ENCODE peak calls at places on chromosome 11, in five cellular contexts. One of them, this sample, is unnamed.

GRCh38 chr11:130511765-130512164 is 63.3 kb downstream of the ADAMTS15 start:
- DNase-seq in HCT116: no peak
- DNase-seq in neural progenitor cell: no peak
- DNase-seq in PC-3: peak; percentile 98
- DNase-seq in GM23338: no peak
- DNase-seq in this sample: no peak

GRCh38 chr11:118699508-118700220 is 20.2 kb upstream of the TREH start:
- DNase-seq in GM23338: no peak
- DNase-seq in HCT116: no peak
- DNase-seq in neural progenitor cell: no peak
- DNase-seq in PC-3: no peak
- DNase-seq in this sample: no peak

GRCh38 chr11:58958500-58958899 is 19.2 kb downstream of the GLYATL1 start:
- DNase-seq in GM23338: peak; percentile 73
- DNase-seq in HCT116: peak; percentile 12
- DNase-seq in PC-3: peak; percentile 44
- DNase-seq in neural progenitor cell: peak; percentile 49
- DNase-seq in this sample: peak; percentile 24

GRCh38 chr11:115159122-115159665 is 345.0 kb downstream of the CADM1 start:
- DNase-seq in neural progenitor cell: no peak
- DNase-seq in PC-3: no peak
- DNase-seq in GM23338: no peak
- DNase-seq in HCT116: no peak
- DNase-seq in this sample: no peak

GRCh38 chr11:1254733-1255132 is 31.9 kb downstream of the MUC5B start:
- DNase-seq in GM23338: no peak
- DNase-seq in HCT116: no peak
- DNase-seq in PC-3: no peak
- DNase-seq in neural progenitor cell: no peak
- DNase-seq in this sample: no peak

GRCh38 chr11:48109046-48109666 is 107.5 kb upstream of the OR4B1 start:
- DNase-seq in PC-3: peak; percentile 69
- DNase-seq in HCT116: peak; percentile 37
- DNase-seq in GM23338: no peak
- DNase-seq in neural progenitor cell: peak; percentile 26
- DNase-seq in this sample: no peak

GRCh38 chr11:19642759-19643158 is 69.9 kb upstream of the NAV2 start:
- DNase-seq in neural progenitor cell: no peak
- DNase-seq in GM23338: no peak
- DNase-seq in PC-3: no peak
- DNase-seq in HCT116: no peak
- DNase-seq in this sample: no peak

GRCh38 chr11:44899959-44900358 is 50.7 kb downstream of the TP53I11 start:
- DNase-seq in GM23338: peak; percentile 83
- DNase-seq in PC-3: peak; percentile 39
- DNase-seq in neural progenitor cell: peak; percentile 34
- DNase-seq in HCT116: peak; percentile 48
- DNase-seq in this sample: peak; percentile 63

GRCh38 chr11:27497284-27497866 is 9.2 kb downstream of the LIN7C start:
- DNase-seq in GM23338: peak; percentile 17
- DNase-seq in neural progenitor cell: no peak
- DNase-seq in PC-3: peak; percentile 62
- DNase-seq in HCT116: no peak
- DNase-seq in this sample: peak; percentile 21

GRCh38 chr11:117906710-117907109 is 22.5 kb downstream of the TMPRSS13 start:
- DNase-seq in neural progenitor cell: no peak
- DNase-seq in HCT116: no peak
- DNase-seq in GM23338: no peak
- DNase-seq in PC-3: no peak
- DNase-seq in this sample: no peak

GRCh38 chr11:65224939-65225283 is 36.9 kb upstream of the POLA2 start:
- DNase-seq in HCT116: peak; percentile 36
- DNase-seq in GM23338: peak; percentile 50
- DNase-seq in neural progenitor cell: peak; percentile 43
- DNase-seq in PC-3: peak; percentile 78
- DNase-seq in this sample: no peak

GRCh38 chr11:67695606-67696005 is 21.2 kb upstream of the ALDH3B2 start:
- DNase-seq in neural progenitor cell: no peak
- DNase-seq in PC-3: no peak
- DNase-seq in GM23338: no peak
- DNase-seq in HCT116: no peak
- DNase-seq in this sample: no peak

GRCh38 chr11:2666828-2667570 is 32.8 kb downstream of the KCNQ1OT1 start:
- DNase-seq in GM23338: no peak
- DNase-seq in PC-3: no peak
- DNase-seq in neural progenitor cell: no peak
- DNase-seq in HCT116: no peak
- DNase-seq in this sample: no peak

GRCh38 chr11:85955531-85955930 is 100.3 kb downstream of the CCDC83 start:
- DNase-seq in GM23338: no peak
- DNase-seq in neural progenitor cell: no peak
- DNase-seq in PC-3: no peak
- DNase-seq in HCT116: no peak
- DNase-seq in this sample: no peak

GRCh38 chr11:134412508-134413333 is 679 bp upstream of the B3GAT1 start:
- DNase-seq in neural progenitor cell: peak; percentile 85
- DNase-seq in GM23338: peak; percentile 81
- DNase-seq in HCT116: no peak
- DNase-seq in PC-3: no peak
- DNase-seq in this sample: peak; percentile 89

GRCh38 chr11:61967924-61968757 is 707 bp upstream of the FTH1 start:
- DNase-seq in neural progenitor cell: peak; percentile 48
- DNase-seq in HCT116: no peak
- DNase-seq in GM23338: peak; percentile 52
- DNase-seq in PC-3: peak; percentile 38
- DNase-seq in this sample: peak; percentile 61

GRCh38 chr11:17263803-17264202 is 12.7 kb upstream of the NUCB2 start:
- DNase-seq in HCT116: no peak
- DNase-seq in neural progenitor cell: no peak
- DNase-seq in PC-3: peak; percentile 71
- DNase-seq in GM23338: no peak
- DNase-seq in this sample: no peak

GRCh38 chr11:959027-959426 is 33.4 kb downstream of the AP2A2 start:
- DNase-seq in GM23338: peak; percentile 47
- DNase-seq in neural progenitor cell: no peak
- DNase-seq in PC-3: no peak
- DNase-seq in HCT116: no peak
- DNase-seq in this sample: no peak

GRCh38 chr11:126310229-126310991 is 6.5 kb downstream of the DCPS start:
- DNase-seq in HCT116: peak; percentile 42
- DNase-seq in PC-3: peak; percentile 87
- DNase-seq in GM23338: peak; percentile 83
- DNase-seq in neural progenitor cell: peak; percentile 88
- DNase-seq in this sample: peak; percentile 81

GRCh38 chr11:69427337-69427736 is 54.1 kb upstream of the LINC01488 start:
- DNase-seq in HCT116: no peak
- DNase-seq in GM23338: no peak
- DNase-seq in neural progenitor cell: peak; percentile 56
- DNase-seq in PC-3: no peak
- DNase-seq in this sample: no peak

GRCh38 chr11:65436412-65437032 is 13.9 kb downstream of the NEAT1 start:
- DNase-seq in PC-3: peak; percentile 12
- DNase-seq in neural progenitor cell: no peak
- DNase-seq in HCT116: no peak
- DNase-seq in GM23338: no peak
- DNase-seq in this sample: no peak

GRCh38 chr11:78740175-78741161 is 165.8 kb upstream of the NARS2 start:
- DNase-seq in HCT116: no peak
- DNase-seq in PC-3: no peak
- DNase-seq in GM23338: no peak
- DNase-seq in neural progenitor cell: no peak
- DNase-seq in this sample: peak; percentile 81

GRCh38 chr11:133533205-133533604 is 904 bp upstream of the OPCML start:
- DNase-seq in GM23338: no peak
- DNase-seq in PC-3: no peak
- DNase-seq in HCT116: no peak
- DNase-seq in neural progenitor cell: no peak
- DNase-seq in this sample: no peak

GRCh38 chr11:117816151-117816741 is 8.3 kb downstream of the FXYD2 start:
- DNase-seq in PC-3: peak; percentile 69
- DNase-seq in neural progenitor cell: peak; percentile 88
- DNase-seq in GM23338: peak; percentile 32
- DNase-seq in HCT116: no peak
- DNase-seq in this sample: peak; percentile 71

GRCh38 chr11:132228756-132229325 is 858.4 kb downstream of the NTM start:
- DNase-seq in HCT116: no peak
- DNase-seq in PC-3: no peak
- DNase-seq in GM23338: no peak
- DNase-seq in neural progenitor cell: no peak
- DNase-seq in this sample: no peak

GRCh38 chr11:95092549-95093324 is 3.1 kb downstream of the ENDOD1 start:
- DNase-seq in GM23338: peak; percentile 57
- DNase-seq in PC-3: peak; percentile 92
- DNase-seq in neural progenitor cell: peak; percentile 29
- DNase-seq in HCT116: no peak
- DNase-seq in this sample: peak; percentile 34

GRCh38 chr11:12046636-12047236 is 38.3 kb upstream of the DKK3 start:
- DNase-seq in neural progenitor cell: no peak
- DNase-seq in GM23338: no peak
- DNase-seq in PC-3: no peak
- DNase-seq in HCT116: no peak
- DNase-seq in this sample: no peak

GRCh38 chr11:8100151-8100550 is 19.1 kb downstream of the TUB start:
- DNase-seq in HCT116: no peak
- DNase-seq in neural progenitor cell: no peak
- DNase-seq in PC-3: no peak
- DNase-seq in GM23338: no peak
- DNase-seq in this sample: no peak

GRCh38 chr11:8098361-8098760 is 17.4 kb downstream of the TUB start:
- DNase-seq in GM23338: no peak
- DNase-seq in HCT116: no peak
- DNase-seq in PC-3: peak; percentile 19
- DNase-seq in neural progenitor cell: no peak
- DNase-seq in this sample: no peak

GRCh38 chr11:8097926-8098325 is 16.9 kb downstream of the TUB start:
- DNase-seq in PC-3: no peak
- DNase-seq in neural progenitor cell: no peak
- DNase-seq in HCT116: no peak
- DNase-seq in GM23338: no peak
- DNase-seq in this sample: no peak

GRCh38 chr11:8099291-8099899 is 18.4 kb downstream of the TUB start:
- DNase-seq in GM23338: peak; percentile 82
- DNase-seq in PC-3: peak; percentile 83
- DNase-seq in HCT116: peak; percentile 68
- DNase-seq in neural progenitor cell: peak; percentile 75
- DNase-seq in this sample: peak; percentile 69

DNA sequence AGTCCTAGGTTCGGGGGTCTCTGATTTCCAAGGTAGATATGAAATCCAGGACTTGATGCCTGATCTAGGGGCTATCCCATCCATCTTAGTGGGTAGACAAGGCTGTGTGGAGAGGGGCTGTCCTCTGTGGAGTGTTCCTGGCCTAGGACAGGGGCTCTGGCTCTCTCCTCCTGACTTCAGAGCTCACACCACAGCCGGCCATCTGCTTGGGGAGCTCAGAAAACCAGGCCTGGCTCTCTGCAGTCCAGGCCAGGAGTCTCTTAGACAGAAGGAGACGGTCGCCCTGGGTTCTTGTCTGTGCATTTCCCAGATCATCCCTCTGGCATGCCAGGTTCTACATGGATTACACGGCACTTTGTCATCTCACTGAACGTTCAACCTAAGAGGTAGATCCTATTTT is 17.9 kb downstream of the TUB start:
- DNase-seq in HCT116: no peak
- DNase-seq in neural progenitor cell: no peak
- DNase-seq in PC-3: no peak
- DNase-seq in GM23338: no peak
- DNase-seq in this sample: no peak
- TF ChIP-seq EZH2phosphoT487 in HCT116: no peak
- TF ChIP-seq EZH2phosphoT487 in neural progenitor cell: no peak
- TF ChIP-seq EZH2phosphoT487 in PC-3: no peak
- TF ChIP-seq EZH2phosphoT487 in GM23338: no peak
- TF ChIP-seq EZH2phosphoT487 in this sample: no peak

GRCh38 chr11:121841487-121842167 is 274.4 kb downstream of the BLID start:
- DNase-seq in GM23338: peak; percentile 39
- DNase-seq in neural progenitor cell: peak; percentile 68
- DNase-seq in PC-3: peak; percentile 47
- DNase-seq in HCT116: no peak
- DNase-seq in this sample: no peak
- TF ChIP-seq EZH2phosphoT487 in GM23338: no peak
- TF ChIP-seq EZH2phosphoT487 in neural progenitor cell: no peak
- TF ChIP-seq EZH2phosphoT487 in PC-3: no peak
- TF ChIP-seq EZH2phosphoT487 in HCT116: no peak
- TF ChIP-seq EZH2phosphoT487 in this sample: no peak

GRCh38 chr11:57650739-57651090 is 1.0 kb upstream of the YPEL4 start:
- DNase-seq in GM23338: no peak
- DNase-seq in PC-3: no peak
- DNase-seq in HCT116: no peak
- DNase-seq in neural progenitor cell: no peak
- DNase-seq in this sample: no peak

GRCh38 chr11:57647960-57648776 is 1.5 kb downstream of the YPEL4 start:
- DNase-seq in HCT116: no peak
- DNase-seq in GM23338: peak; percentile 35
- DNase-seq in neural progenitor cell: no peak
- DNase-seq in PC-3: no peak
- DNase-seq in this sample: peak; percentile 47

GRCh38 chr11:57648791-57649735 is 649 bp downstream of the YPEL4 start:
- DNase-seq in neural progenitor cell: peak; percentile 73
- DNase-seq in HCT116: no peak
- DNase-seq in PC-3: no peak
- DNase-seq in GM23338: peak; percentile 76
- DNase-seq in this sample: peak; percentile 57

GRCh38 chr11:57651408-57651807 is 1.7 kb upstream of the YPEL4 start:
- DNase-seq in HCT116: no peak
- DNase-seq in GM23338: no peak
- DNase-seq in neural progenitor cell: no peak
- DNase-seq in PC-3: no peak
- DNase-seq in this sample: no peak

GRCh38 chr11:57649826-57650738 is at the start of gene YPEL4:
- DNase-seq in neural progenitor cell: peak; percentile 69
- DNase-seq in GM23338: peak; percentile 69
- DNase-seq in HCT116: no peak
- DNase-seq in PC-3: peak; percentile 74
- DNase-seq in this sample: peak; percentile 88
- TF ChIP-seq EZH2phosphoT487 in neural progenitor cell: no peak
- TF ChIP-seq EZH2phosphoT487 in GM23338: no peak
- TF ChIP-seq EZH2phosphoT487 in HCT116: no peak
- TF ChIP-seq EZH2phosphoT487 in PC-3: no peak
- TF ChIP-seq EZH2phosphoT487 in this sample: no peak

DNA sequence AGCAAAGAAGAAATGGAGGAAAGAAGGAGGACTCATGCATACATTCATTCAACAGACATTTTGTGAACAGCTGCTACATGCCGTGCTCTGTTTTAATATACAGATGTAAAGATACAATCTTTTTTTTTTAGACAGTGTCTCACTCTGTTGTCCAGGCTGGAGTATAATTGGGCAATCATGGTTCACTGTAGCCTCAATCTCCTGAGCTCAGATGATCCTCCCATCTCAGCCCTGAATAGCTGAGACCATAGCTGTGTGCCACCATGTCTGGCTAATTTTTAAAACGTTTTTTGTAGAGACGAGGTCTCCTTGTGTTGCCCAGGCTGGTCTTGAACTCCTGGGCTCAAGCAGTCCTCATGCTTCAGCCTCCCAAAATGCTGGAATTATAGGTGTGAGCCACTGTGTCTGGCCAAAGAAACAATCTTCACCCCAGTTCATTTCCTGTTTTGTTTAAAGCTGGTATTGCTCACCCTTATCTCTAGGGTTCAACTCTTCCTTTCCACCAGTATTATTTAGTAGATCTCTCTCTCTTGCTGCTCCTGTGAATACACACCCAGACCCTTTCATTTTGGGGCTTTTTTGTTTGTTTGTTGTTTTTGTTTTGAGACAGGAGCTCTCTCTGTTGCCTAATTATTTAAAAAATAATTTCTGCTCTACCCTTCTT is 69.8 kb downstream of the RNF169 start:
- DNase-seq in PC-3: no peak
- DNase-seq in neural progenitor cell: no peak
- DNase-seq in HCT116: no peak
- DNase-seq in GM23338: no peak
- DNase-seq in this sample: no peak
- TF ChIP-seq EZH2phosphoT487 in PC-3: no peak
- TF ChIP-seq EZH2phosphoT487 in neural progenitor cell: no peak
- TF ChIP-seq EZH2phosphoT487 in HCT116: no peak
- TF ChIP-seq EZH2phosphoT487 in GM23338: no peak
- TF ChIP-seq EZH2phosphoT487 in this sample: no peak